ENCODE peak calls at places on chromosomes 11 and 22, in ten cellular contexts. C, I, J, O, Y, R, V, L, K and Q are unnamed samples.
A peak's percentile ranks its signal among the peaks of the same experiment; 100 is the strongest.

GRCh38 chr11:65640483-65641207 is 2.7 kb downstream of the SIPA1 start:
- DNase-seq in C (no peak), I (no peak), J (no peak), O (no peak), Y (no peak), R (no peak), V (peak; percentile 59), L (no peak), K (no peak), Q (peak; percentile 62)

GRCh38 chr11:34682822-34683221 is 61.9 kb downstream of the EHF start:
- DNase-seq in C (peak; percentile 59), I (no peak), J (no peak), O (no peak), Y (no peak), R (no peak), V (no peak), L (no peak), K (no peak), Q (no peak)

GRCh38 chr11:17979770-17980371 is 33.0 kb downstream of the SERGEF start:
- DNase-seq in C (peak; percentile 19), I (no peak), J (peak; percentile 59), O (no peak), Y (no peak), R (peak; percentile 63), V (peak; percentile 37), L (peak; percentile 49), K (no peak), Q (no peak)

GRCh38 chr11:69638941-69639681 is 1.8 kb upstream of the CCND1 start:
- DNase-seq in C (peak; percentile 98), I (peak; percentile 96), J (peak; percentile 93), O (peak; percentile 77), Y (no peak), R (peak; percentile 95), V (peak; percentile 91), L (peak; percentile 80), K (peak; percentile 91), Q (peak; percentile 94)

GRCh38 chr11:88307749-88308425 is 29.6 kb downstream of the CTSC start:
- DNase-seq in C (no peak), I (no peak), J (no peak), O (no peak), Y (no peak), R (no peak), V (no peak), L (no peak), K (no peak), Q (no peak)

GRCh38 chr11:94537051-94537600 is 6.6 kb upstream of the FUT4 start:
- DNase-seq in C (peak; percentile 4), I (no peak), J (no peak), O (no peak), Y (no peak), R (no peak), V (no peak), L (no peak), K (no peak), Q (no peak)

GRCh38 chr11:15114501-15115475 is at the start of gene INSC:
- DNase-seq in C (no peak), I (no peak), J (peak; percentile 85), O (no peak), Y (no peak), R (peak; percentile 58), V (no peak), L (no peak), K (no peak), Q (no peak)

GRCh38 chr11:128548655-128549255 is 38.6 kb downstream of the ETS1 start:
- DNase-seq in C (no peak), I (peak; percentile 74), J (peak; percentile 77), O (peak; percentile 30), Y (peak; percentile 81), R (peak; percentile 64), V (peak; percentile 49), L (no peak), K (peak; percentile 90), Q (peak; percentile 62)

GRCh38 chr11:62546244-62546936 is at the start of gene AHNAK:
- DNase-seq in C (peak; percentile 77), I (peak; percentile 93), J (peak; percentile 87), O (peak; percentile 87), Y (peak; percentile 85), R (peak; percentile 79), V (peak; percentile 87), L (peak; percentile 81), K (peak; percentile 94), Q (peak; percentile 92)

GRCh38 chr11:75105462-75105925 is 8.8 kb upstream of the OR2AT4 start:
- DNase-seq in C (peak; percentile 54), I (no peak), J (no peak), O (no peak), Y (no peak), R (no peak), V (no peak), L (peak; percentile 94), K (no peak), Q (no peak)

GRCh38 chr11:115676206-115676605 is 172.0 kb upstream of the CADM1 start:
- DNase-seq in C (no peak), I (no peak), J (no peak), O (no peak), Y (no peak), R (no peak), V (no peak), L (no peak), K (peak; percentile 20), Q (no peak)

GRCh38 chr11:64253481-64253880 is 2.2 kb downstream of the PLCB3 start:
- DNase-seq in C (no peak), I (no peak), J (no peak), O (no peak), Y (no peak), R (no peak), V (no peak), L (no peak), K (no peak), Q (peak; percentile 19)

GRCh38 chr11:128324531-128325141 is 262.7 kb downstream of the ETS1 start:
- DNase-seq in C (no peak), I (no peak), J (no peak), O (no peak), Y (no peak), R (no peak), V (no peak), L (no peak), K (no peak), Q (peak; percentile 43)

GRCh38 chr22:46914916-46915894 is 152.8 kb downstream of the TBC1D22A start:
- DNase-seq in C (no peak), I (peak; percentile 46), J (no peak), O (no peak), Y (no peak), R (peak; percentile 32), V (no peak), L (no peak), K (no peak), Q (no peak)

DNA sequence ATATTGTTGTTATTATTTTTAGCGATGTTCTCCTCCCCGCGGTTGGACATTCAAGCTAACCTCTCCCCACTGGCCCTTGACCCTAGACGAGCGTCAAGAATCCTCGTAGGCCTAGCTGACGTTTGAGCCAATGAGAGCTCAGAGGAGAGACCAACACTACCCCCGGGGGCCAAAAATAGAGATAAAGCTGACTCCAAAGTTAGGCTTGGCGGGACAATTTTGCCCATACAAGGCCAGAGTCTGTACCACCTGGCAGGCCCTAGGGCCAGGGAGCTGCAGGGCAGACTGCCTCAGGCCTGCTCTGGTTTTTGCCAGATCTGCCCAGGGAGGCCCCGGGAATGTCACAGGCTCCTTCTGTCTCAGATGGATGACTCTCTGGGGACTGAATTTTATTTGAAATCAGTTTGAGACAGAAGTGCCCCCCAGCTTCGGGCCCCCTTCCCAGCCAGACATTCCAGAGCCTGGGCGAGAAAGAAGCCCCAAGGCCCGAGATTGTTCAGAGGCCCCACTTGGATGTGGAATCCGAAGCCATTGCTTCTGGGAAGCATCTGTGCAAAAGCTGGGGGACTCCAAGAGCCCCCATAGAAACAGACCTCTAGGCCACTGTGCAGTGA is 40.8 kb upstream of the ACCSL start:
- DNase-seq in C (no peak), I (no peak), J (no peak), O (no peak), Y (peak; percentile 52), R (peak; percentile 35), V (peak; percentile 17), L (no peak), K (peak; percentile 41), Q (no peak)
- TF ChIP-seq EP300 in C (no peak), I (no peak), J (no peak), O (no peak), Y (peak; percentile 29), R (no peak), V (no peak), L (no peak), K (no peak), Q (no peak)

GRCh38 chr11:60705895-60706294 is 6.5 kb downstream of the MS4A8 start:
- DNase-seq in C (no peak), I (no peak), J (no peak), O (no peak), Y (no peak), R (no peak), V (no peak), L (no peak), K (no peak), Q (no peak)

GRCh38 chr11:60711316-60711715 is 11.9 kb downstream of the MS4A8 start:
- DNase-seq in C (no peak), I (no peak), J (no peak), O (no peak), Y (no peak), R (no peak), V (no peak), L (no peak), K (no peak), Q (no peak)

GRCh38 chr11:60706931-60707330 is 7.5 kb downstream of the MS4A8 start:
- DNase-seq in C (no peak), I (no peak), J (no peak), O (no peak), Y (no peak), R (no peak), V (no peak), L (no peak), K (no peak), Q (no peak)

DNA sequence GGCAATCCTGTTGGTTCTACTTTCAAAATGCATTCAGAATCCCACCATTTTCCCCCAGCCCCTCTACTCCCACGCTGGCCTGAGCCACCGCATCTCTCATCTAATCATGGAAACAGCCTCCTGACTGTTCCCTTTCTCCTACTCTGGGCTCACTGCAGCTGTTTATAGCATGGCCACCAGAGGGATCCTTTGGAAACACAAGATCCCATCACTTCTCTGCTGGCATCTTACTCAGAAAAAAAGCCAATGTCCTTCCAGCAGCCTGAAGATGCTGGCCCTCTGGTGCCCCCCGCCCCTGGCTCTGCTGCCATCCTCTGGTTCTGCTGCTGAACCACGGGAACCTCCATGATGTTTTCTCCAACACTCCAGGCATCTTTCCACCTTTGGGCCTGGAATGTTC is 11.1 kb downstream of the MS4A8 start:
- DNase-seq in C (peak; percentile 29), I (no peak), J (no peak), O (no peak), Y (no peak), R (peak; percentile 45), V (no peak), L (peak; percentile 6), K (no peak), Q (no peak)
- TF ChIP-seq CTCF in C (no peak), I (no peak), J (peak; percentile 27), O (no peak), Y (no peak), R (peak; percentile 69), V (no peak), L (no peak), K (no peak), Q (peak; percentile 14)

GRCh38 chr22:44931077-44931540 is 78.7 kb downstream of the PHF21B start:
- DNase-seq in C (no peak), I (no peak), J (peak; percentile 97), O (no peak), Y (peak; percentile 85), R (no peak), V (no peak), L (no peak), K (no peak), Q (no peak)
- TF ChIP-seq EP300 in C (no peak), I (no peak), J (peak; percentile 56), O (no peak), Y (no peak), R (no peak), V (no peak), L (no peak), K (no peak), Q (no peak)

GRCh38 chr11:122850076-122850631 is 11.9 kb downstream of the CRTAM start:
- DNase-seq in C (no peak), I (no peak), J (no peak), O (no peak), Y (no peak), R (no peak), V (no peak), L (no peak), K (no peak), Q (no peak)
- TF ChIP-seq CTCF in C (no peak), I (no peak), J (no peak), O (no peak), Y (no peak), R (no peak), V (no peak), L (no peak), K (no peak), Q (no peak)